ENCODE peak calls at places on chromosomes 4 and X, in six cellular contexts. U is CD8-positive, alpha-beta T cell; A is thyroid gland; G is GM23248; N is fibroblast of lung; T is HepG2. Z is an unnamed sample.

GRCh38 chr4:115279300-115279699 is 165.9 kb upstream of the NDST4 start:
- DNase-seq in U (no peak), A (no peak), G (no peak), N (no peak), T (no peak), Z (no peak)

GRCh38 chrX:110108381-110108796 is 105.5 kb downstream of the TMEM164 start:
- DNase-seq in U (no peak), A (peak; percentile 21), G (no peak), N (no peak), T (no peak), Z (no peak)

GRCh38 chr4:96602661-96603060 is 762.8 kb downstream of the PDHA2 start:
- DNase-seq in U (no peak), A (no peak), G (no peak), N (peak; percentile 39), T (no peak), Z (no peak)

GRCh38 chr4:139817657-139818452 is 152.2 kb downstream of the MGST2 start:
- DNase-seq in U (no peak), A (no peak), G (peak; percentile 57), N (no peak), T (no peak), Z (no peak)

GRCh38 chrX:86137071-86137470 is 11.2 kb upstream of the DACH2 start:
- DNase-seq in U (no peak), A (no peak), G (peak; percentile 14), N (peak; percentile 3), T (no peak), Z (no peak)

GRCh38 chr4:182102576-182102975 is 140.6 kb upstream of the TENM3 start:
- DNase-seq in U (no peak), A (no peak), G (no peak), N (no peak), T (no peak), Z (no peak)

GRCh38 chr4:113141901-113142346 is 92.5 kb downstream of the ANK2 start:
- DNase-seq in U (no peak), A (no peak), G (peak; percentile 75), N (peak; percentile 93), T (peak; percentile 98), Z (no peak)

GRCh38 chr4:85302193-85302736 is 172.7 kb upstream of the ARHGAP24 start:
- DNase-seq in U (no peak), A (no peak), G (no peak), N (no peak), T (no peak), Z (no peak)

GRCh38 chr4:147704846-147705245 is 20.9 kb upstream of the PRMT9 start:
- DNase-seq in U (no peak), A (no peak), G (no peak), N (no peak), T (no peak), Z (no peak)

GRCh38 chr4:78622253-78622979 is 70.8 kb downstream of the ANXA3 start:
- DNase-seq in U (no peak), A (no peak), G (peak; percentile 66), N (peak; percentile 81), T (peak; percentile 29), Z (no peak)

GRCh38 chr4:60790608-60791007 is 409.5 kb upstream of the ADGRL3 start:
- DNase-seq in U (no peak), A (no peak), G (no peak), N (no peak), T (no peak), Z (no peak)

GRCh38 chr4:56086073-56086521 is 137.4 kb downstream of the CEP135 start:
- DNase-seq in U (no peak), A (no peak), G (no peak), N (no peak), T (no peak), Z (no peak)

GRCh38 chrX:13805241-13805640 is 11.7 kb downstream of the GPM6B start:
- DNase-seq in U (no peak), A (no peak), G (no peak), N (no peak), T (no peak), Z (no peak)

GRCh38 chr4:24932831-24933230 is 20.0 kb upstream of the CCDC149 start:
- DNase-seq in U (no peak), A (no peak), G (peak; percentile 48), N (peak; percentile 80), T (no peak), Z (no peak)

GRCh38 chrX:129724767-129725166 is 14.0 kb upstream of the XPNPEP2 start:
- DNase-seq in U (no peak), A (no peak), G (no peak), N (no peak), T (no peak), Z (no peak)

GRCh38 chrX:19883878-19884277 is 3.5 kb downstream of the SH3KBP1 start:
- DNase-seq in U (no peak), A (no peak), G (no peak), N (no peak), T (no peak), Z (no peak)

GRCh38 chr4:24321151-24321550 is 263.2 kb downstream of the DHX15 start:
- DNase-seq in U (no peak), A (no peak), G (peak; percentile 42), N (peak; percentile 91), T (no peak), Z (no peak)

GRCh38 chr4:140595065-140595464 is 26.3 kb upstream of the UCP1 start:
- DNase-seq in U (no peak), A (peak; percentile 42), G (peak; percentile 37), N (peak; percentile 3), T (peak; percentile 50), Z (no peak)

GRCh38 chr4:96407651-96408342 is 567.9 kb downstream of the PDHA2 start:
- DNase-seq in U (no peak), A (no peak), G (no peak), N (peak; percentile 8), T (no peak), Z (no peak)

GRCh38 chrX:131741103-131741581 is 197.3 kb downstream of the OR13H1 start:
- DNase-seq in U (no peak), A (no peak), G (no peak), N (peak; percentile 64), T (no peak), Z (peak; percentile 88)

GRCh38 chr4:173281420-173282333 is 52.5 kb downstream of the HMGB2 start:
- DNase-seq in U (no peak), A (no peak), G (no peak), N (no peak), T (no peak), Z (no peak)
- H3K4me1 ChIP-seq in U (no peaks in the 10 kb centered on the region), A (no peaks in the 10 kb centered on the region), G (no peaks in the 10 kb centered on the region), N (no peaks in the 10 kb centered on the region), T (no peaks in the 10 kb centered on the region), Z (no peaks in the 10 kb centered on the region)

GRCh38 chr4:151321586-151321985 is 3.8 kb downstream of the SH3D19 start:
- DNase-seq in U (no peak), A (no peak), G (no peak), N (no peak), T (no peak), Z (no peak)
- H3K27ac ChIP-seq in U (no peak overlapping the region), A (peak overlapping the region; percentile 81), G (no peak overlapping the region), N (no peak overlapping the region), T (peak overlapping the region; percentile 14), Z (no peak overlapping the region)

GRCh38 chr4:2259036-2259540 is 2.8 kb downstream of the MXD4 start:
- DNase-seq in U (no peak), A (no peak), G (no peak), N (no peak), T (no peak), Z (no peak)

GRCh38 chr4:2258091-2259035 is 3.5 kb downstream of the MXD4 start:
- DNase-seq in U (peak; percentile 0), A (no peak), G (no peak), N (no peak), T (no peak), Z (peak; percentile 7)

GRCh38 chr4:2256156-2256731 is 5.7 kb downstream of the MXD4 start:
- DNase-seq in U (peak; percentile 0), A (peak; percentile 79), G (no peak), N (no peak), T (no peak), Z (no peak)

GRCh38 chr4:2256781-2257191 is 5.1 kb downstream of the MXD4 start:
- DNase-seq in U (no peak), A (peak; percentile 62), G (no peak), N (no peak), T (no peak), Z (no peak)

GRCh38 chr4:2257361-2258001 is 4.4 kb downstream of the MXD4 start:
- DNase-seq in U (peak; percentile 0), A (no peak), G (no peak), N (no peak), T (no peak), Z (no peak)
- H3K4me1 ChIP-seq in U (peaks cover 15% of the 10 kb centered on the region), A (peaks cover 62% of the 10 kb centered on the region), G (peaks cover 8% of the 10 kb centered on the region), N (peaks cover 11% of the 10 kb centered on the region), T (peaks cover 17% of the 10 kb centered on the region), Z (peaks cover 8% of the 10 kb centered on the region)

GRCh38 chrX:10945463-10945862 is 165.7 kb upstream of the HCCS start:
- DNase-seq in U (no peak), A (no peak), G (peak; percentile 40), N (peak; percentile 49), T (no peak), Z (no peak)
- H3K27ac ChIP-seq in U (no peak overlapping the region), A (no peak overlapping the region), G (no peak overlapping the region), N (no peak overlapping the region), T (no peak overlapping the region), Z (no peak overlapping the region)

Z was measured in naive thymus-derived CD4-positive, alpha-beta T cell.